ENCODE peak calls at places on chromosome X, in five cellular contexts. F is GM06990, J is GM10248, L is Peyer's patch, Z is choroid plexus epithelial cell. H is an unnamed sample.
A peak's percentile ranks its signal among the peaks of the same experiment; 100 is the strongest.

GRCh38 chrX:3548743-3549441 is 164.6 kb downstream of the PRKX start:
- DNase-seq in Z (peak; percentile 84), L (no peak), F (no peak), J (no peak), H (peak; percentile 71)

GRCh38 chrX:135931644-135932487 is 38.4 kb downstream of the SAGE1 start:
- DNase-seq in L (peak; percentile 77), Z (peak; percentile 45), J (peak; percentile 9), F (no peak), H (peak; percentile 62)

GRCh38 chrX:118495958-118496762 is 545 bp downstream of the DOCK11 start:
- DNase-seq in Z (no peak), J (peak; percentile 52), L (peak; percentile 91), F (peak; percentile 79), H (peak; percentile 26)

GRCh38 chrX:129726307-129727111 is 12.3 kb upstream of the XPNPEP2 start:
- DNase-seq in J (no peak), L (peak; percentile 75), Z (peak; percentile 68), F (no peak), H (peak; percentile 62)

GRCh38 chrX:129359269-129359668 is 164.0 kb downstream of the SMARCA1 start:
- DNase-seq in Z (peak; percentile 9), L (no peak), J (no peak), F (no peak), H (peak; percentile 11)

GRCh38 chrX:103440621-103441020 is 64.3 kb downstream of the BEX3 start:
- DNase-seq in J (no peak), F (no peak), Z (peak; percentile 44), L (no peak), H (no peak)

GRCh38 chrX:123422875-123423274 is 238.8 kb downstream of the GRIA3 start:
- DNase-seq in L (peak; percentile 51), J (no peak), Z (peak; percentile 67), F (no peak), H (peak; percentile 43)

GRCh38 chrX:46577116-46578005 is 3.8 kb downstream of the CHST7 start:
- DNase-seq in Z (no peak), J (no peak), L (no peak), F (no peak), H (no peak)

GRCh38 chrX:117196481-117196880 is 733.7 kb upstream of the CT83 start:
- DNase-seq in F (no peak), J (no peak), L (no peak), Z (no peak), H (no peak)

GRCh38 chrX:15926622-15927021 is 72.0 kb upstream of the AP1S2 start:
- DNase-seq in Z (no peak), J (no peak), L (no peak), F (no peak), H (no peak)

GRCh38 chrX:112043997-112044396 is 38.6 kb downstream of the TRPC5 start:
- DNase-seq in F (no peak), L (no peak), Z (peak; percentile 3), J (no peak), H (peak; percentile 42)
- TF ChIP-seq CTCF in F (peak; percentile 37), L (no peak), Z (no peak), J (peak; percentile 8), H (peak; percentile 39)

DNA sequence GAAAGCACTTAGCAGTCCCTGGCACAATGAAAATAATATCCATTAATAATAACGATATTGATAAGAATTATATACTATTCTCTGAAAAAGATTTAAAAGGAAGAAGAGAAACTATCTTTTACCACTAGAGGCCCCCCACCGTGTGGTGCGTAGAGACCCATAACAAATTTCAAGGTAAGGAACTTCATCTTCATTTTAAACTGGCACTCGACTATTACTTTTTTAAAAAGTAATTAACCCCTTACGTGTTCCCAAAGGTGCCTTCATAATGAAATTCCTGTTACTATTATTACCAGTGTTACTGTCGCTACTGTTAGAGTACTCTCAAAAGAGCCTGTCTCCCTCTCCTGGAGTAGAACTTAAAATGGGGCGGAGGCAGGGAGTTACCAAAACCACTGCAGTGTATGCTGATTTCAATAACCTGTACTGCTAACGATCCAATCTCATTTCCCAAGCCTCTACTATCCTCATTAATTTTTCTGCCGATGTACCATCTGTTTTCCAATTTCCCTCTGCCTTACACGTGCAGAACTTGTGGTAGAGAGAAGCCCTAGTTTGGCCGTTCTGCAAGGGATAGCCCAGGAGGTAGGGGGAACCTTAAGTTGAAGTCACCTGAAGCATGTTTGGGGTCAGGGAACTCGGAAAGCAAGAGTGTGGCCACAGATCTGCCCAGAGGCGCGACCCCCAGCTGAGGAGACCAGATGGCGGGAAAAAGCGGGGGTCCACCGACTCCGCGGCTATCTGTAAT is 813 bp upstream of the STK26 start:
- DNase-seq in L (no peak), F (peak; percentile 13), J (no peak), Z (peak; percentile 6), H (peak; percentile 37)
- TF ChIP-seq CTCF in L (peak; percentile 11), F (peak; percentile 47), J (no peak), Z (peak; percentile 25), H (peak; percentile 11)

DNA sequence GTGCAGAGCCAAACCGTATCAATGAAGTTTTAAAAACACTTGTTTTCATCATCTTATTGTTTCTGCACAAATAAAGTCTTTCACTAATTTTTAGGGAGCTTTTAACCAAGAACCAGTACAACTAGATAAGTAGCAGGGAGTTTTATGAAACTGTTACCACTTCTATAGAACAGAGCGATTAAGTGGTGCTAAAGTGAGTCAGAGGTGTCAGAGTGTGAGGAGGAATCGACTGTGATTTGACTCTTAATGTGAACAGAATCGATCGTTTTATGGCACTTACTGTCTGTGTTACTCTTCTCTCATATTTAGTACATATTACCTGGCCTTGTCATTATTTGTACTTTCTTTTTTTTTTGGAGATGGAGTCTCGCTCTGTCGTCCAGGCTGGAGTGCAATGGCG is 43.3 kb downstream of the PDK3 start:
- DNase-seq in F (no peak), L (no peak), J (no peak), Z (no peak), H (no peak)
- TF ChIP-seq CTCF in F (no peak), L (no peak), J (no peak), Z (no peak), H (no peak)

GRCh38 chrX:68853665-68854251 is 24.9 kb downstream of the EFNB1 start:
- DNase-seq in L (no peak), F (no peak), Z (no peak), J (no peak), H (no peak)
- TF ChIP-seq CTCF in L (no peak), F (no peak), Z (no peak), J (no peak), H (no peak)

GRCh38 chrX:138748480-138748879 is 37.0 kb upstream of the FGF13 start:
- DNase-seq in L (no peak), J (no peak), Z (peak; percentile 10), F (no peak), H (peak; percentile 41)
- TF ChIP-seq CTCF in L (peak; percentile 14), J (peak; percentile 29), Z (peak; percentile 31), F (peak; percentile 55), H (peak; percentile 54)

H was measured in MCF 10A.